ENCODE peak calls at places on chromosomes 13 and 19, in six cellular contexts. C is GM13976, A is fibroblast of lung, P is heart left ventricle, Y is prostate gland, F is Caco-2. S is an unnamed sample.

GRCh38 chr13:33206945-33207615 is 78.5 kb downstream of the STARD13 start:
- DNase-seq in C (no peak), A (no peak), P (no peak), Y (no peak), F (no peak), S (no peak)

GRCh38 chr13:75968103-75968838 is 332.1 kb downstream of the LMO7 start:
- DNase-seq in C (no peak), A (peak), P (no peak), Y (no peak), F (no peak), S (no peak)

GRCh38 chr19:15622991-15623390 is 8.0 kb downstream of the CYP4F8 start:
- DNase-seq in C (no peak), A (no peak), P (no peak), Y (no peak), F (no peak), S (no peak)

GRCh38 chr13:52969373-52969772 is 59.2 kb upstream of the OLFM4 start:
- DNase-seq in C (no peak), A (no peak), P (no peak), Y (no peak), F (no peak), S (no peak)

GRCh38 chr19:1110809-1111640 is 7.2 kb downstream of the GPX4 start:
- DNase-seq in C (no peak), A (no peak), P (no peak), Y (no peak), F (no peak), S (no peak)

GRCh38 chr13:99321709-99322108 is 14.5 kb upstream of the GPR183 start:
- DNase-seq in C (no peak), A (no peak), P (no peak), Y (no peak), F (no peak), S (no peak)

GRCh38 chr13:22102237-22102636 is 431.4 kb downstream of the FGF9 start:
- DNase-seq in C (no peak), A (no peak), P (no peak), Y (no peak), F (no peak), S (no peak)

GRCh38 chr19:16660763-16661479 is at the start of gene TMEM38A:
- DNase-seq in C (peak), A (no peak), P (peak), Y (peak), F (peak), S (peak)

GRCh38 chr13:40061466-40062450 is 406.3 kb downstream of the COG6 start:
- DNase-seq in C (no peak), A (no peak), P (no peak), Y (no peak), F (no peak), S (no peak)

GRCh38 chr13:44884076-44884729 is 105.1 kb downstream of the NUFIP1 start:
- DNase-seq in C (no peak), A (peak), P (no peak), Y (no peak), F (no peak), S (no peak)

GRCh38 chr19:50928841-50929240 is 17.6 kb upstream of the KLK4 start:
- DNase-seq in C (no peak), A (no peak), P (no peak), Y (no peak), F (no peak), S (no peak)

GRCh38 chr13:104847863-104848262 is 1687.6 kb downstream of the EFNB2 start:
- DNase-seq in C (no peak), A (no peak), P (no peak), Y (no peak), F (no peak), S (no peak)

GRCh38 chr13:93086329-93086728 is 140.3 kb upstream of the GPC6 start:
- DNase-seq in C (no peak), A (no peak), P (no peak), Y (no peak), F (no peak), S (no peak)

GRCh38 chr13:92187378-92187989 is 789.1 kb downstream of the GPC5 start:
- DNase-seq in C (peak), A (peak), P (no peak), Y (peak), F (peak), S (peak)

GRCh38 chr13:30726192-30726591 is 9.2 kb upstream of the ALOX5AP start:
- DNase-seq in C (no peak), A (no peak), P (no peak), Y (no peak), F (no peak), S (no peak)

GRCh38 chr19:47417107-47417745 is 2.1 kb downstream of the MEIS3 start:
- DNase-seq in C (no peak), A (no peak), P (no peak), Y (no peak), F (no peak), S (no peak)

GRCh38 chr13:92717857-92718256 is 508.8 kb upstream of the GPC6 start:
- DNase-seq in C (no peak), A (no peak), P (no peak), Y (no peak), F (no peak), S (no peak)

GRCh38 chr19:41195675-41196497 is 2.9 kb downstream of the CYP2S1 start:
- DNase-seq in C (peak), A (peak), P (no peak), Y (no peak), F (no peak), S (no peak)

GRCh38 chr13:30601836-30602235 is 15.9 kb upstream of the USPL1 start:
- DNase-seq in C (no peak), A (no peak), P (no peak), Y (no peak), F (no peak), S (peak)

GRCh38 chr13:21074601-21075302 is 13.4 kb upstream of the LATS2 start:
- DNase-seq in C (peak), A (peak), P (peak), Y (no peak), F (no peak), S (peak)

GRCh38 chr19:38049105-38049649 is 142.2 kb downstream of the SIPA1L3 start:
- DNase-seq in C (peak), A (no peak), P (no peak), Y (no peak), F (no peak), S (peak)

GRCh38 chr19:4902796-4903195 is at the start of gene ARRDC5:
- DNase-seq in C (no peak), A (no peak), P (no peak), Y (no peak), F (no peak), S (no peak)

GRCh38 chr13:77565635-77566034 is 30.1 kb downstream of the SCEL start:
- DNase-seq in C (peak), A (peak), P (no peak), Y (no peak), F (peak), S (no peak)

GRCh38 chr13:89627991-89628390 is 1719.5 kb upstream of the MIR17HG start:
- DNase-seq in C (no peak), A (no peak), P (no peak), Y (no peak), F (no peak), S (no peak)

GRCh38 chr19:45340232-45340898 is at the start of gene KLC3:
- DNase-seq in C (peak), A (no peak), P (no peak), Y (peak), F (peak), S (peak)

GRCh38 chr19:6238643-6239281 is 41.0 kb downstream of the MLLT1 start:
- DNase-seq in C (no peak), A (peak), P (peak), Y (peak), F (no peak), S (no peak)

GRCh38 chr19:5804516-5805464 is at the start of gene NRTN:
- DNase-seq in C (peak), A (no peak), P (no peak), Y (no peak), F (peak), S (peak)

GRCh38 chr13:70108276-70108845 is at the start of gene KLHL1:
- DNase-seq in C (no peak), A (no peak), P (no peak), Y (no peak), F (no peak), S (no peak)

GRCh38 chr13:20588529-20589110 is 21.7 kb downstream of the IFT88 start:
- DNase-seq in C (no peak), A (no peak), P (no peak), Y (no peak), F (no peak), S (no peak)

GRCh38 chr19:8261881-8262280 is 46.3 kb downstream of the CD320 start:
- DNase-seq in C (no peak), A (no peak), P (no peak), Y (no peak), F (peak), S (no peak)

GRCh38 chr13:114063545-114064515 is 68.6 kb downstream of the RASA3 start:
- DNase-seq in C (no peak), A (peak), P (peak), Y (no peak), F (no peak), S (peak)

GRCh38 chr13:31896427-31896826 is 135.1 kb upstream of the FRY start:
- DNase-seq in C (peak), A (peak), P (no peak), Y (no peak), F (no peak), S (no peak)

GRCh38 chr13:64753606-64754005 is 2476.5 kb downstream of the PCDH9 start:
- DNase-seq in C (no peak), A (peak), P (no peak), Y (no peak), F (no peak), S (no peak)

DNA sequence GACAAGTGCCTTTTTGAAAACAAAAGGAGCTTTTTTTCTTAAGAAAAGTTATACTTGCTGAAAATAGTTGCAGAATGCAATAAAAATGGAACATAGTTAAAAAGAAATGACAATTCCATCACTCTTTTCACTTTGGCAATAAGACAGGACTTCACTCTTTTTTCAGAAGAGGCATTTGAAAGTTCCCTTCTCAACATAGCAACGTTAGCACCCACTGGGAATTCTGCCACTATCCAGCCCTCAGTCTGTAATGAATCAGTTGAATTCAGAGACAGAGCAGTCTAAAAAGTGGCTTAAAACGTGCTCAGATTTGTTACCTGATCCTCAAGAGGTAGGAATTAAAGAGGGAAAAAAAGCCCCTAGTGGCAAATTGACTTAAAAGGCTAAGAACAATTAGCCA is 10.2 kb downstream of the RGCC start:
- DNase-seq in C (no peak), A (no peak), P (no peak), Y (no peak), F (no peak), S (no peak)
- TF ChIP-seq CTCF in C (no peak), A (no peak), P (no peak), Y (no peak), F (no peak), S (no peak)

GRCh38 chr13:27665333-27665732 is 43.6 kb downstream of the POLR1D start:
- DNase-seq in C (no peak), A (peak), P (no peak), Y (no peak), F (peak), S (no peak)
- TF ChIP-seq CTCF in C (no peak), A (peak), P (peak), Y (no peak), F (peak), S (no peak)

DNA sequence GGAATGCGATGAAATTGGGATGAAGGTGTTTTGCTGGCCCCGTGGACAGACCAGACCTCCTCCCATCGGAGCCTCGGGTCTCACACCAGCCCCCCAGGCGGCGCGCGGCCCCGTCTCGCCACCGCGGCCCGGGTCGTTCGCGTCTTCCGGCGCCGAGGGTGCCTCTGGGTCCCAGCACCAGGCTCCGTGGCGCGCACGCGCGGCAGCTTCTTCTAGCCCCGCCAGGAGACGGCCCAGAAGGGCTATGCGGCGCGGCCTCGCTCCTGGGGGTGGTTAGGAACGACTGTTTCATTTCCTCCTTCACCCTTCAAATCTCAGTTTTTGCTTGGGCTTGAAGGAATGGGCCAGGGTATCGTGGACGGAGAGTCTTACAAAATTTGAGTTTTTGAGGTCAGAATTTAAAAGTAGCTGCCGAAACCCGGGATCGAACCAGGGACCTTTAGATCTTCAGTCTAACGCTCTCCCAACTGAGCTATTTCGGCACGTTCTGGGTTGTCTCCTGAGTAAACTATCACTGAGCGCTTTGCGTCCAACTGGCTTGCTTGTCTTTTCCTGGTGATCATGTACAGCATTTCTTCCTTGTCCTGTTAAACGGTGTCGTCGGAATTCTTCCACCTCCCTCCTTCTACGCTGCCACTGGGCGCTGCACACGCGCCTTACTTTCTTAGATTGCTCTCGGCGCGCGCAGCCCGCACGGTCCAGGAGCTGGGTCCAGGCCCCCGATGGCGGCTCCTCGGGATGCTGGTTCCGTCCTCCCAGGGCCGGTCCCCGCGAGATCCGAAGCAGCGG is 46.5 kb downstream of the TGDS start:
- DNase-seq in C (peak), A (peak), P (peak), Y (peak), F (peak), S (peak)
- TF ChIP-seq CTCF in C (no peak), A (no peak), P (peak), Y (peak), F (no peak), S (no peak)

DNA sequence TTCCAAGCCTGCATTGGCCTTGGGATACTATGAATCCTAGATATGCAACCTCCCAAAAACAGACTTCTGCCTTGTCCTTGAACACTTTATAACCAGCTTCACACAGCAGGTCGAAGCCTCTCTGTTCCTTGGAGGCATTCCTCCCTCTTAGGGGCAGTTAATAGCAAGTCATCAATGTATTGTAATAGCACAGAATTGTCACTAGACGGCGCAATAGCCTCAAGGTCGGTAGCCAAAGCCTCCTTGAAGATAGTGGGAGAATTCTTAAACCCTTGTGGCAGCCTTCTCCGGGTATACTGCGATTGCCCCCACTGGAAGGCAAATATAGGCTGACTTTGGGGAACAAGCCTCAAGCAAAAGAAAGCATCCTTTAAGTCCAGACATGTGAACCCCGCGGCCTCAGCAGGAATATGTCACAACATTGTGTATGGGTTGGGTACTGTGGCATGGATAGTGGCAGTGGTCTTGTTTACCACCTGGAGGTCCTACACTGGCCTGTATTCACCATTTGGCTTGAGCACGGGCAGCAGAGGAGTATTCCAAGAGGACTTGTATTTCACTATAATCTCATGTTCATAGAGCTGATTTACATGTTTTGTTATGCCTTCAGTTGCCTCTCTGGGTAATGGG is 61.1 kb downstream of the ZNF431 start:
- DNase-seq in C (peak), A (peak), P (no peak), Y (peak), F (no peak), S (peak)
- TF ChIP-seq CTCF in C (peak), A (peak), P (peak), Y (peak), F (no peak), S (peak)

GRCh38 chr19:2283835-2284507 is 2.0 kb upstream of the PEAK3 start:
- DNase-seq in C (no peak), A (no peak), P (no peak), Y (no peak), F (no peak), S (no peak)

GRCh38 chr19:2280633-2281264 is 1.2 kb downstream of the PEAK3 start:
- DNase-seq in C (no peak), A (no peak), P (no peak), Y (no peak), F (no peak), S (no peak)

GRCh38 chr19:2286402-2287140 is 4.6 kb upstream of the PEAK3 start:
- DNase-seq in C (no peak), A (no peak), P (no peak), Y (no peak), F (no peak), S (no peak)

GRCh38 chr19:2282062-2282861 is at the start of gene PEAK3:
- DNase-seq in C (peak), A (peak), P (peak), Y (peak), F (peak), S (peak)

GRCh38 chr19:2282862-2283237 is 875 bp upstream of the PEAK3 start:
- DNase-seq in C (no peak), A (no peak), P (no peak), Y (no peak), F (no peak), S (no peak)
- TF ChIP-seq CTCF in C (no peak), A (no peak), P (no peak), Y (no peak), F (no peak), S (no peak)

GRCh38 chr19:22144394-22144793 is 52.4 kb downstream of the ZNF676 start:
- DNase-seq in C (no peak), A (peak), P (no peak), Y (no peak), F (peak), S (no peak)
- TF ChIP-seq CTCF in C (no peak), A (no peak), P (no peak), Y (no peak), F (no peak), S (no peak)

DNA sequence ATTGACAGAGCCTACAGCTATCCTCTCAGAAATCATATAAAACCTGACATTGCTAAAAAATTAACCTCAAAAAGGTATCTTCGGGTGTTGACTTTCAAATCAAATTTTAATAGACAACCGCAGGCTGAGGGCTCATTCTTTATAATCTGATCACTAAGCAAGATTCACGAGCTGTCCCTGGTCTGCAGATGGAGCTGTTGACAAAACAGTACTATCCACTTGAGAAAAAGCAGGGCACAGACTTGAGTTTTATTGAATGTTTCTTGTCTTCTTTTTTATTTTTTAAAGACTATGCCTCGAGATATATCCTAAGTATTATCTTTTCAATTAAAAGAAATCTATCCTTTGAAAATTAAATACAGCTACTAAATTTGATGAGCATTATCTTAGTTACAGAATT is 540.5 kb downstream of the PCDH9 start:
- DNase-seq in C (no peak), A (peak), P (no peak), Y (no peak), F (no peak), S (no peak)
- TF ChIP-seq CTCF in C (no peak), A (no peak), P (peak), Y (no peak), F (peak), S (no peak)

GRCh38 chr13:27622102-27622820 is 569 bp downstream of the POLR1D start:
- DNase-seq in C (no peak), A (peak), P (no peak), Y (peak), F (no peak), S (peak)
- TF ChIP-seq CTCF in C (no peak), A (peak), P (no peak), Y (no peak), F (peak), S (no peak)

GRCh38 chr19:39277598-39277997 is 9.4 kb downstream of the IFNL2 start:
- DNase-seq in C (no peak), A (no peak), P (no peak), Y (no peak), F (peak), S (no peak)

GRCh38 chr19:39276740-39277139 is 8.5 kb downstream of the IFNL2 start:
- DNase-seq in C (no peak), A (no peak), P (no peak), Y (no peak), F (no peak), S (no peak)

GRCh38 chr19:39284032-39284431 is 12.2 kb upstream of the IFNL1 start:
- DNase-seq in C (no peak), A (no peak), P (no peak), Y (no peak), F (no peak), S (no peak)

DNA sequence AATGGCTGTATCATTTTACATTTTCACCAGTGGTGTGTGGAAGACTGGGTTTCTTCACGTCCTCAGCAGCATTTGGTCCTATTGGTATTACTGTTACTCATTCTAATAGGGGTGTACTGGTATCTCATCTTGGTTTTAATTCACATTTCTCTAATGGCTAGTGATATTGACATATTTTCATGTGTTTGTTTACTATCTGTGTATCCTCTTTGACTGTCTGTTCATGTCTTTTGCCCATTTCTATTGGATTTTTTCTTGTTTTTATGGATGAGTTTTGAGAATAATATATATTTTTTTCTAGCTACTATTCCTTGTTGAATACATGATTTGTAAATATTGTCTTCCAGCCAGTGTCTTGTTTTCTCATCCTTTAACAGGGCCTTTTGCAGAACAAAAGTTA is 13.8 kb downstream of the IFNL2 start:
- DNase-seq in C (no peak), A (no peak), P (no peak), Y (no peak), F (no peak), S (no peak)
- TF ChIP-seq CTCF in C (no peak), A (no peak), P (no peak), Y (no peak), F (no peak), S (no peak)